ENCODE peak calls at places on chromosomes 7 and 10, in eight cellular contexts. K, Y, A, C, L, Z, O and N are unnamed samples.

GRCh38 chr7:1669954-1670893 is at the start of gene ELFN1:
- DNase-seq in C (no peak), K (peak), Z (no peak), L (no peak), Y (no peak), A (no peak), O (no peak), N (no peak)

GRCh38 chr10:124040454-124040853 is 52.9 kb downstream of the CHST15 start:
- DNase-seq in K (no peak), L (no peak), C (no peak), O (no peak), Z (no peak), A (no peak), Y (no peak), N (no peak)

GRCh38 chr7:131203291-131203976 is 124.2 kb upstream of the MKLN1 start:
- DNase-seq in A (no peak), L (no peak), K (no peak), C (no peak), Y (no peak), O (no peak), Z (no peak), N (no peak)

GRCh38 chr10:76454539-76455137 is 1023.2 kb downstream of the LRMDA start:
- DNase-seq in K (no peak), Z (no peak), Y (no peak), O (no peak), L (no peak), C (no peak), A (no peak), N (no peak)

GRCh38 chr7:18978108-18978495 is 139.3 kb downstream of the TWIST1 start:
- DNase-seq in K (no peak), Y (peak), L (no peak), C (no peak), Z (peak), O (no peak), A (no peak), N (no peak)

GRCh38 chr10:50326757-50327701 is 75.7 kb upstream of the ASAH2 start:
- DNase-seq in Y (peak), A (no peak), K (peak), O (no peak), L (no peak), Z (peak), C (no peak), N (peak)

GRCh38 chr10:80498833-80499671 is 38.6 kb upstream of the SH2D4B start:
- DNase-seq in K (no peak), O (peak), Y (peak), L (no peak), C (peak), Z (peak), A (peak), N (no peak)

GRCh38 chr7:150923191-150923590 is 54.9 kb downstream of the KCNH2 start:
- DNase-seq in L (no peak), C (no peak), K (no peak), A (no peak), Z (no peak), Y (peak), O (no peak), N (no peak)

GRCh38 chr10:28939352-28940157 is 262.2 kb downstream of the BAMBI start:
- DNase-seq in A (no peak), C (no peak), L (peak), Z (peak), O (no peak), Y (peak), K (peak), N (no peak)

GRCh38 chr10:22058195-22058594 is 54.7 kb upstream of the DNAJC1 start:
- DNase-seq in O (no peak), C (no peak), Z (no peak), L (no peak), Y (no peak), K (no peak), A (no peak), N (no peak)

GRCh38 chr10:119758448-119758847 is 32.6 kb downstream of the INPP5F start:
- DNase-seq in Y (no peak), O (no peak), C (no peak), A (no peak), Z (no peak), L (no peak), K (no peak), N (no peak)

GRCh38 chr7:99625961-99626360 is 9.2 kb downstream of the ZSCAN25 start:
- DNase-seq in K (no peak), A (no peak), C (no peak), L (no peak), O (no peak), Y (no peak), Z (no peak), N (no peak)

GRCh38 chr7:22651036-22651435 is 76.0 kb upstream of the IL6 start:
- DNase-seq in K (no peak), C (no peak), A (no peak), O (no peak), Z (no peak), Y (peak), L (no peak), N (no peak)

GRCh38 chr10:9296206-9296605 is 1241.7 kb downstream of the GATA3 start:
- DNase-seq in K (no peak), C (no peak), Y (no peak), A (no peak), Z (no peak), L (no peak), O (no peak), N (no peak)

GRCh38 chr7:158910254-158911053 is 54.1 kb downstream of the DYNC2I1 start:
- DNase-seq in A (no peak), O (no peak), Z (no peak), C (no peak), L (no peak), K (no peak), Y (no peak), N (no peak)

GRCh38 chr10:124000792-124001201 is 92.6 kb downstream of the CHST15 start:
- DNase-seq in Z (no peak), A (no peak), O (no peak), K (no peak), L (no peak), C (no peak), Y (peak), N (no peak)

GRCh38 chr7:2199956-2200583 is 32.7 kb downstream of the MAD1L1 start:
- DNase-seq in L (no peak), O (no peak), A (no peak), Z (no peak), C (no peak), K (no peak), Y (no peak), N (no peak)

GRCh38 chr7:133623716-133624115 is 370.8 kb downstream of the EXOC4 start:
- DNase-seq in Y (no peak), O (no peak), A (no peak), K (no peak), Z (no peak), L (no peak), C (no peak), N (no peak)

GRCh38 chr10:57948796-57949195 is 318.9 kb downstream of the IPMK start:
- DNase-seq in K (no peak), C (no peak), Z (no peak), Y (no peak), O (no peak), L (no peak), A (no peak), N (no peak)

GRCh38 chr7:69800495-69800894 is 202.2 kb downstream of the AUTS2 start:
- DNase-seq in L (no peak), K (no peak), Y (peak), Z (no peak), O (no peak), C (no peak), A (no peak), N (no peak)

GRCh38 chr10:123863721-123864432 is 27.7 kb downstream of the CPXM2 start:
- DNase-seq in Z (no peak), Y (no peak), K (no peak), L (no peak), A (no peak), O (no peak), C (no peak), N (no peak)

GRCh38 chr7:47389171-47389922 is 192.6 kb downstream of the TNS3 start:
- DNase-seq in O (no peak), Y (no peak), C (no peak), Z (no peak), K (no peak), L (no peak), A (no peak), N (no peak)

GRCh38 chr7:93817004-93817403 is 73.5 kb downstream of the TFPI2 start:
- DNase-seq in C (no peak), Y (no peak), L (no peak), K (no peak), A (no peak), O (no peak), Z (no peak), N (no peak)

GRCh38 chr10:63675171-63675570 is 154.0 kb downstream of the REEP3 start:
- DNase-seq in A (no peak), O (no peak), L (no peak), K (no peak), C (no peak), Y (no peak), Z (no peak), N (no peak)

GRCh38 chr10:126242352-126243260 is 145.7 kb downstream of the ADAM12 start:
- DNase-seq in Y (peak), A (no peak), O (no peak), K (peak), C (no peak), Z (peak), L (peak), N (no peak)

GRCh38 chr10:36515313-36515712 is 610.1 kb upstream of the ANKRD30A start:
- DNase-seq in Y (no peak), C (no peak), O (no peak), Z (no peak), A (no peak), K (no peak), L (no peak), N (no peak)

GRCh38 chr7:94908204-94909022 is 1.0 kb downstream of the PPP1R9A start:
- DNase-seq in Y (peak), A (no peak), Z (peak), K (peak), C (no peak), O (no peak), L (peak), N (no peak)

GRCh38 chr10:53025172-53025651 is 252.6 kb upstream of the MBL2 start:
- DNase-seq in C (no peak), Y (peak), Z (peak), O (no peak), A (no peak), K (no peak), L (no peak), N (no peak)